ENCODE peak calls at places on chromosomes 5 and 9, in ten cellular contexts. B is stomach, M is gastrocnemius medialis, X is heart left ventricle, A is H1, U is body of pancreas, J is ovary, Z is uterus, G is thyroid gland, P is transverse colon. E is an unnamed sample. For H3K4me1, the result is how much of the 10 kb centered on the place peaks cover.

GRCh38 chr9:17349816-17350215 is 215.0 kb downstream of the CNTLN start:
- DNase-seq in B (no peak), U (no peak), Z (no peak), G (no peak), M (no peak), P (no peak), X (no peak), A (no peak), J (no peak), E (no peak)

GRCh38 chr9:107337676-107338590 is 54.9 kb downstream of the RAD23B start:
- DNase-seq in A (no peak), P (no peak), J (no peak), B (no peak), U (no peak), X (no peak), Z (no peak), G (peak), M (no peak), E (no peak)

GRCh38 chr5:181160144-181160754 is 12.9 kb downstream of the OR2V2 start:
- DNase-seq in Z (peak), X (peak), A (no peak), G (no peak), P (peak), U (no peak), J (peak), M (no peak), B (no peak), E (peak)

GRCh38 chr5:108763222-108763864 is 15.6 kb downstream of the FER start:
- DNase-seq in M (no peak), X (no peak), J (no peak), A (no peak), G (no peak), B (no peak), U (no peak), P (no peak), Z (no peak), E (no peak)

GRCh38 chr5:169300468-169301385 is at the start of gene SLIT3:
- DNase-seq in X (peak), M (peak), G (peak), Z (peak), B (peak), P (peak), J (peak), U (peak), A (peak), E (no peak)

GRCh38 chr5:181243521-181244307 is at the start of gene RACK1:
- DNase-seq in U (peak), J (peak), A (no peak), G (peak), Z (peak), X (peak), P (peak), M (peak), B (peak), E (peak)

GRCh38 chr5:39986614-39987013 is 561.8 kb upstream of the DAB2 start:
- DNase-seq in U (no peak), X (no peak), Z (no peak), B (no peak), M (no peak), A (no peak), G (no peak), P (no peak), J (no peak), E (no peak)

GRCh38 chr5:89989831-89990230 is 419.7 kb downstream of the CETN3 start:
- DNase-seq in G (no peak), A (no peak), U (no peak), X (no peak), Z (no peak), M (no peak), J (no peak), P (no peak), B (no peak), E (no peak)

GRCh38 chr9:117927354-117927753 is 223.2 kb downstream of the TLR4 start:
- DNase-seq in J (no peak), A (peak), Z (no peak), G (no peak), M (no peak), U (no peak), X (no peak), P (no peak), B (no peak), E (no peak)

GRCh38 chr5:87074934-87075541 is 192.6 kb upstream of the RASA1 start:
- DNase-seq in M (no peak), Z (no peak), J (no peak), U (peak), G (no peak), A (no peak), X (no peak), P (peak), B (no peak), E (no peak)

GRCh38 chr5:34660444-34660843 is 4.3 kb downstream of the RAI14 start:
- DNase-seq in U (no peak), B (no peak), A (no peak), X (no peak), Z (no peak), J (no peak), P (no peak), G (no peak), M (no peak), E (no peak)

GRCh38 chr9:72592501-72593403 is 71.3 kb downstream of the TMC1 start:
- DNase-seq in X (no peak), B (no peak), U (peak), G (no peak), P (no peak), M (no peak), Z (peak), A (no peak), J (peak), E (no peak)

GRCh38 chr5:665541-665955 is 27.6 kb downstream of the TPPP start:
- DNase-seq in B (no peak), A (no peak), P (no peak), M (no peak), X (peak), Z (no peak), J (no peak), G (no peak), U (no peak), E (peak)

GRCh38 chr9:71985070-71985956 is 73.9 kb downstream of the C9orf85 start:
- DNase-seq in U (no peak), J (no peak), G (no peak), M (no peak), Z (no peak), A (no peak), B (no peak), X (no peak), P (no peak), E (no peak)

GRCh38 chr5:36276864-36277263 is 24.8 kb downstream of the RANBP3L start:
- DNase-seq in X (no peak), P (no peak), J (no peak), B (no peak), M (peak), G (peak), U (no peak), A (no peak), Z (no peak), E (no peak)

GRCh38 chr9:69637801-69638200 is 34.4 kb downstream of the APBA1 start:
- DNase-seq in M (no peak), B (no peak), Z (no peak), U (no peak), X (no peak), P (no peak), A (no peak), J (no peak), G (no peak), E (no peak)

GRCh38 chr9:101484046-101484445 is 48.5 kb upstream of the ALDOB start:
- DNase-seq in X (no peak), B (no peak), Z (no peak), G (no peak), J (no peak), A (no peak), P (no peak), U (no peak), M (no peak), E (no peak)

GRCh38 chr9:127846451-127847154 is 7.9 kb downstream of the ENG start:
- DNase-seq in B (no peak), A (no peak), P (no peak), U (peak), M (no peak), J (peak), G (no peak), X (peak), Z (peak), E (no peak)

GRCh38 chr5:75335952-75336624 is 932 bp upstream of the HMGCR start:
- DNase-seq in B (no peak), P (peak), M (peak), Z (peak), U (peak), J (peak), A (no peak), G (peak), X (no peak), E (no peak)

GRCh38 chr5:16660982-16661381 is 44.2 kb upstream of the RETREG1 start:
- DNase-seq in B (no peak), G (no peak), P (no peak), M (no peak), Z (no peak), J (no peak), U (no peak), A (no peak), X (no peak), E (no peak)

GRCh38 chr9:132648685-132649084 is 21.1 kb downstream of the DDX31 start:
- DNase-seq in J (no peak), B (no peak), P (no peak), M (no peak), A (no peak), X (no peak), Z (no peak), G (no peak), U (no peak), E (no peak)

GRCh38 chr5:173753307-173754168 is 134.6 kb upstream of the CPEB4 start:
- DNase-seq in B (no peak), U (no peak), P (no peak), M (peak), X (peak), A (peak), Z (no peak), G (peak), J (no peak), E (no peak)

GRCh38 chr5:134555223-134555790 is 29.8 kb downstream of the JADE2 start:
- DNase-seq in X (no peak), Z (no peak), U (no peak), P (no peak), A (no peak), M (no peak), J (no peak), B (no peak), G (no peak), E (no peak)

GRCh38 chr5:173850664-173851063 is 37.5 kb upstream of the CPEB4 start:
- DNase-seq in B (no peak), Z (no peak), U (no peak), M (no peak), X (no peak), G (no peak), J (no peak), P (no peak), A (no peak), E (no peak)

GRCh38 chr5:166347051-166347450 is 1944.4 kb upstream of the WWC1 start:
- DNase-seq in B (no peak), P (no peak), Z (no peak), X (no peak), M (no peak), A (no peak), J (no peak), G (no peak), U (no peak), E (no peak)

GRCh38 chr9:124278054-124278540 is 20.3 kb downstream of the NEK6 start:
- DNase-seq in G (no peak), M (no peak), U (no peak), B (no peak), P (no peak), A (no peak), J (no peak), Z (no peak), X (no peak), E (no peak)

GRCh38 chr5:154366353-154366752 is 79.4 kb upstream of the SAP30L start:
- DNase-seq in M (no peak), Z (no peak), A (no peak), B (no peak), X (no peak), G (no peak), J (no peak), P (no peak), U (no peak), E (no peak)

GRCh38 chr9:108049026-108049591 is 559.5 kb upstream of the KLF4 start:
- DNase-seq in U (no peak), A (no peak), Z (no peak), J (no peak), M (no peak), B (no peak), X (no peak), G (no peak), P (no peak), E (no peak)

GRCh38 chr5:8864053-8864452 is 681.8 kb downstream of the SEMA5A start:
- DNase-seq in P (no peak), U (no peak), G (peak), Z (no peak), B (no peak), M (no peak), X (no peak), J (no peak), A (peak), E (no peak)

GRCh38 chr5:159174511-159175168 is 34.7 kb downstream of the RNF145 start:
- DNase-seq in M (no peak), P (no peak), U (no peak), G (peak), J (no peak), X (no peak), Z (no peak), A (no peak), B (no peak), E (no peak)

GRCh38 chr9:14158136-14158781 is 155.7 kb downstream of the NFIB start:
- DNase-seq in G (no peak), J (no peak), A (no peak), B (no peak), M (no peak), U (no peak), X (no peak), P (no peak), Z (no peak), E (no peak)

GRCh38 chr9:96884443-96884842 is 30.1 kb upstream of the ZNF782 start:
- DNase-seq in G (no peak), Z (no peak), U (no peak), X (no peak), A (no peak), M (peak), J (no peak), P (peak), B (peak), E (no peak)

GRCh38 chr5:176810084-176810597 is at the start of gene UNC5A:
- DNase-seq in J (no peak), G (no peak), A (no peak), M (no peak), Z (no peak), B (no peak), P (peak), X (no peak), U (no peak), E (no peak)

GRCh38 chr9:110638381-110638954 is 30.1 kb upstream of the MUSK start:
- DNase-seq in A (no peak), U (no peak), B (no peak), G (no peak), J (no peak), X (no peak), Z (no peak), M (no peak), P (no peak), E (no peak)

GRCh38 chr9:93460689-93461413 is 7.5 kb upstream of the FAM120AOS start:
- DNase-seq in A (no peak), Z (no peak), X (no peak), P (no peak), G (no peak), B (no peak), U (no peak), M (no peak), J (no peak), E (no peak)

GRCh38 chr9:93461810-93462209 is 8.4 kb upstream of the FAM120AOS start:
- DNase-seq in A (no peak), G (no peak), P (no peak), B (no peak), J (no peak), U (no peak), Z (no peak), X (no peak), M (no peak), E (no peak)

GRCh38 chr9:93458702-93459101 is 5.3 kb upstream of the FAM120AOS start:
- DNase-seq in A (no peak), G (no peak), J (no peak), M (no peak), Z (no peak), X (no peak), P (no peak), U (no peak), B (no peak), E (no peak)

GRCh38 chr9:93461414-93461743 is 8.0 kb upstream of the FAM120AOS start:
- DNase-seq in M (no peak), B (no peak), A (no peak), P (no peak), Z (no peak), J (no peak), U (no peak), G (no peak), X (no peak), E (no peak)

DNA sequence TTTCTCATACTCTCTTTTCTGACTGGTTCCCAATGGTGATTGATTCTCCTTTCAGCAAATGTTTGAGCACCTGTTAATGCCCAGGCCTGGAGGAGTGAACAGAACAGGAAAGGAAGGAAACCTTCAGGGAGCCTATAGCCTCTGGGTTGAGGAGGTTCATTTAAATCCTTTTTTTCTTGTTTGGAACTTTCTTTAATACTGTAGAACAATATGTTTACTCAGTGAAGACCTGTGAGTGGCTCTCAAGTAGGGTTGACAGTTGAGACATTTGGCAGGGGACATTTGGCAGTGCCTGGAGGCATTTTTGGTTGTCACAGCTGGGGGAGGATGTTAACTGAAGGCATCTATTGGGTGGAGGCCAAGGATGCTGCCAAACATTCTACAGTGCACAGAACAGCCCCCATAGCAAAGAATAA is 6.1 kb upstream of the FAM120AOS start:
- DNase-seq in J (no peak), A (no peak), B (no peak), P (no peak), Z (no peak), X (no peak), G (peak), M (no peak), U (no peak), E (no peak)
- H3K4me1 ChIP-seq in J (under half), A (under half), B (half or more), P (half or more), Z (under half), X (under half), G (half or more), M (half or more), U (half or more), E (half or more)

GRCh38 chr5:150511641-150512367 is 3.9 kb downstream of the NDST1 start:
- DNase-seq in G (no peak), U (no peak), P (peak), A (no peak), J (peak), B (peak), X (peak), Z (peak), M (no peak), E (peak)

GRCh38 chr5:150512368-150512747 is 4.4 kb downstream of the NDST1 start:
- DNase-seq in X (no peak), J (peak), Z (peak), P (peak), M (no peak), G (no peak), A (no peak), U (peak), B (peak), E (no peak)

GRCh38 chr5:150509992-150510391 is 2.1 kb downstream of the NDST1 start:
- DNase-seq in A (no peak), B (no peak), Z (no peak), X (no peak), G (no peak), U (no peak), P (no peak), J (no peak), M (no peak), E (no peak)

GRCh38 chr5:150508828-150509227 is 897 bp downstream of the NDST1 start:
- DNase-seq in G (no peak), P (no peak), B (no peak), Z (no peak), X (no peak), M (no peak), U (no peak), A (no peak), J (no peak), E (no peak)

GRCh38 chr5:150510460-150511263 is 2.7 kb downstream of the NDST1 start:
- DNase-seq in P (peak), Z (no peak), X (no peak), G (peak), B (peak), M (no peak), J (no peak), A (no peak), U (peak), E (no peak)
- TF ChIP-seq POLR2A in P (peak), Z (no peak), X (no peak), G (no peak), B (no peak), M (no peak), J (no peak), A (no peak), U (no peak), E (no peak)

GRCh38 chr9:4099961-4100360 is 199.9 kb downstream of the GLIS3 start:
- DNase-seq in X (no peak), U (no peak), M (no peak), G (no peak), B (no peak), J (no peak), P (no peak), Z (no peak), A (no peak), E (no peak)
- H3K4me1 ChIP-seq in X (under half), U (under half), M (under half), G (under half), B (under half), J (under half), P (under half), Z (under half), A (under half), E (under half)

GRCh38 chr9:114804504-114804903 is 1.3 kb downstream of the TNFSF15 start:
- DNase-seq in G (peak), M (no peak), X (no peak), B (peak), A (no peak), Z (peak), J (no peak), P (peak), U (peak), E (no peak)

GRCh38 chr9:114806571-114806970 is 732 bp upstream of the TNFSF15 start:
- DNase-seq in U (no peak), X (no peak), B (no peak), A (no peak), M (no peak), G (no peak), J (no peak), Z (no peak), P (no peak), E (no peak)

GRCh38 chr9:114803459-114803858 is 2.4 kb downstream of the TNFSF15 start:
- DNase-seq in M (no peak), G (no peak), A (no peak), P (no peak), X (peak), B (no peak), J (no peak), U (no peak), Z (no peak), E (no peak)

GRCh38 chr9:114805670-114806551 is at the start of gene TNFSF15:
- DNase-seq in A (peak), P (peak), G (peak), M (peak), U (peak), X (no peak), J (no peak), B (peak), Z (no peak), E (no peak)

GRCh38 chr9:114803886-114804285 is 2.0 kb downstream of the TNFSF15 start:
- DNase-seq in M (no peak), A (no peak), B (no peak), G (no peak), Z (no peak), P (no peak), X (no peak), J (no peak), U (no peak), E (no peak)
- TF ChIP-seq POLR2A in M (no peak), A (no peak), B (no peak), G (no peak), Z (no peak), P (no peak), X (no peak), J (no peak), U (no peak), E (no peak)

DNA sequence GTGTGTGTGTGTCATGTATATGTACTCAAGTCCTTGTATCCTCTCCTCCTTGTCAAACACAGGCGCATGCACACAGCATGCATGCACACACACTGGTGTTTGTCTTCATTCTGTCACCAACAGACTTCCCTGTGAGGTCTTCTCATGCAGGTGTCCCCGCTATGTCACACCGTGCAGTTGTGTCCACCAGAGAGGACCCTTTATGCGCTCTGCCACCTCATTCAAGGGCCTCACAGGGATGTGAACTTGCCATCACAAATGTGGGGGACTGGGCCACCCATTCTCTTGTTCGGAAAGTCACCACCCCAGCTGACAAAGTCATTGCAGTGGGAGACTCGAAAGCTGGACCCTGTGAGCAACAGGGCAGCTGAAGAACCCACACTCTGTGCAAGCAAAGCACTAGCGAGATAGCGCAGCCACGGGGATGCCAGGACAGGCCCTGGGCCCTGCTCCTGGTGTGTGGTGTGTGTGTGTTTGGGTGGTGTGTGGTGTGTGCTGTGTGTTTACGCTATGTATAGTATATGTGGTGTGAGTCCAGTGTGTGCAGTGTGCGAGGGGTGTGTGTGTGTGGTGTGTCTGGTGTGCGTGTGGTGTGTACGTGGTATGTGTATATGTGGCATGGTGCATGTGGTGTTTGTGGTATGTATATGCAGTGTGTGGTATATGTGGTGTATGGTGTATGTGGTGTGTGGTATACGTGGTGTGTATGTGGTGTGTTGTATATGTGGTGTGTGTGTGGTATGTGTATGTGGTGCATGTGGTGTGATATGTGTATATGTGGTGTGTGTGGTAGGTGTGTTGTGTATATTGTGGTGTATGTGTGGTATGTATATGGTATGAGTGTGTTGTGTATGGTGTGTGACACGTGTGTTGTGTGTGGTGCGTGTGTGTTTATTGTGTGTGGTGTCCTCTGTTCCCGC is 30.9 kb upstream of the NXNL2 start:
- DNase-seq in M (no peak), U (no peak), J (no peak), G (no peak), P (no peak), B (no peak), A (no peak), Z (no peak), X (no peak), E (no peak)
- H3K4me1 ChIP-seq in M (under half), U (under half), J (under half), G (under half), P (under half), B (under half), A (under half), Z (under half), X (under half), E (under half)

GRCh38 chr5:51286046-51286445 is 97.2 kb upstream of the ISL1 start:
- DNase-seq in Z (no peak), M (no peak), U (no peak), J (no peak), P (no peak), A (no peak), B (no peak), X (no peak), G (no peak), E (no peak)
- TF ChIP-seq POLR2A in Z (no peak), M (no peak), U (no peak), J (no peak), P (no peak), A (no peak), B (no peak), X (no peak), G (no peak), E (no peak)

E was measured in suprapubic skin.